ENCODE peak calls at places on chromosomes 1 and 21, in four cellular contexts. A is A673; M is foreskin keratinocyte; C is CD8-positive, alpha-beta T cell. F is an unnamed sample.

GRCh38 chr1:60126733-60127132 is 53.2 kb upstream of the C1orf87 start:
- DNase-seq in A (peak), M (no peak), C (no peak), F (no peak)

GRCh38 chr1:56255516-56256181 is 323.7 kb downstream of the PLPP3 start:
- DNase-seq in A (no peak), M (no peak), C (no peak), F (no peak)

GRCh38 chr1:10341062-10341600 is 57.7 kb upstream of the PGD start:
- DNase-seq in A (no peak), M (peak), C (no peak), F (no peak)

GRCh38 chr1:24535021-24535424 is 20.9 kb upstream of the NCMAP start:
- DNase-seq in A (no peak), M (no peak), C (peak), F (no peak)

GRCh38 chr1:4108341-4108740 is 208.3 kb upstream of the C1orf174 start:
- DNase-seq in A (peak), M (no peak), C (no peak), F (no peak)

GRCh38 chr1:153561401-153561985 is 4.2 kb downstream of the S100A2 start:
- DNase-seq in A (no peak), M (peak), C (no peak), F (no peak)

GRCh38 chr1:197779921-197780320 is 4.6 kb upstream of the DENND1B start:
- DNase-seq in A (no peak), M (no peak), C (no peak), F (no peak)

GRCh38 chr1:90349510-90349909 is 354.6 kb downstream of the ZNF326 start:
- DNase-seq in A (no peak), M (no peak), C (no peak), F (no peak)

GRCh38 chr1:30263888-30264671 is 459.3 kb downstream of the MATN1 start:
- DNase-seq in A (no peak), M (no peak), C (no peak), F (no peak)

GRCh38 chr21:34916446-34916845 is 132.7 kb downstream of the RUNX1 start:
- DNase-seq in A (no peak), M (no peak), C (no peak), F (no peak)

GRCh38 chr1:7267493-7267892 is 482.2 kb downstream of the CAMTA1 start:
- DNase-seq in A (no peak), M (no peak), C (no peak), F (no peak)

GRCh38 chr1:20578062-20578461 is 10.8 kb upstream of the CDA start:
- DNase-seq in A (no peak), M (peak), C (no peak), F (no peak)

GRCh38 chr21:18244721-18245486 is at the start of gene CHODL:
- DNase-seq in A (no peak), M (no peak), C (no peak), F (no peak)

GRCh38 chr1:1299686-1300351 is 7.9 kb downstream of the ACAP3 start:
- DNase-seq in A (no peak), M (no peak), C (no peak), F (no peak)

GRCh38 chr1:14815175-14815882 is 216.8 kb downstream of the KAZN start:
- DNase-seq in A (no peak), M (no peak), C (no peak), F (no peak)

GRCh38 chr1:8903908-8904650 is 25.6 kb upstream of the ENO1 start:
- DNase-seq in A (peak), M (peak), C (no peak), F (no peak)

GRCh38 chr1:3060601-3061551 is 8.1 kb upstream of the PRDM16 start:
- DNase-seq in A (no peak), M (no peak), C (no peak), F (no peak)

GRCh38 chr1:235063068-235063765 is 65.4 kb downstream of the TOMM20 start:
- DNase-seq in A (no peak), M (no peak), C (no peak), F (peak)

GRCh38 chr1:22288593-22289241 is 145.8 kb upstream of the WNT4 start:
- DNase-seq in A (no peak), M (no peak), C (no peak), F (no peak)

GRCh38 chr1:234874291-234875288 is 254.0 kb downstream of the TOMM20 start:
- DNase-seq in A (no peak), M (no peak), C (no peak), F (peak)

GRCh38 chr1:84968101-84968500 is 28.8 kb downstream of the MCOLN2 start:
- DNase-seq in A (no peak), M (no peak), C (no peak), F (no peak)

GRCh38 chr1:92482404-92482664 is 4.4 kb downstream of the GFI1 start:
- DNase-seq in A (no peak), M (no peak), C (no peak), F (no peak)

GRCh38 chr1:241744591-241744990 is 92.5 kb downstream of the WDR64 start:
- DNase-seq in A (no peak), M (no peak), C (no peak), F (no peak)

GRCh38 chr1:72827285-72827684 is 544.9 kb upstream of the NEGR1 start:
- DNase-seq in A (peak), M (no peak), C (no peak), F (no peak)

GRCh38 chr1:226977973-226978344 is 37.9 kb downstream of the COQ8A start:
- DNase-seq in A (no peak), M (no peak), C (no peak), F (no peak)

GRCh38 chr1:7322912-7323311 is 448.2 kb upstream of the VAMP3 start:
- DNase-seq in A (no peak), M (no peak), C (no peak), F (no peak)

GRCh38 chr1:179310271-179310670 is 16.7 kb downstream of the SOAT1 start:
- DNase-seq in A (peak), M (peak), C (no peak), F (no peak)

GRCh38 chr21:29053656-29054055 is 19.8 kb downstream of the CCT8 start:
- DNase-seq in A (no peak), M (no peak), C (no peak), F (no peak)

GRCh38 chr1:27686223-27686990 is 14.4 kb upstream of the IFI6 start:
- DNase-seq in A (no peak), M (no peak), C (no peak), F (no peak)

GRCh38 chr1:46489638-46490602 is at the start of gene DMBX1:
- DNase-seq in A (peak), M (no peak), C (no peak), F (no peak)

GRCh38 chr1:117036018-117036421 is 24.1 kb upstream of the TTF2 start:
- DNase-seq in A (no peak), M (no peak), C (no peak), F (no peak)

GRCh38 chr1:202807367-202807925 is 775 bp downstream of the KDM5B start:
- DNase-seq in A (peak), M (no peak), C (no peak), F (no peak)

GRCh38 chr1:148362141-148362929 is 120.8 kb downstream of the PPIAL4G start:
- DNase-seq in A (no peak), M (no peak), C (no peak), F (no peak)

GRCh38 chr21:46605759-46606426 is 1.0 kb upstream of the S100B start:
- DNase-seq in A (no peak), M (no peak), C (peak), F (peak)

GRCh38 chr1:15153184-15153841 is at the start of gene TMEM51:
- DNase-seq in A (peak), M (peak), C (no peak), F (no peak)

GRCh38 chr1:110477445-110477957 is 26.6 kb downstream of the PROK1 start:
- DNase-seq in A (no peak), M (no peak), C (no peak), F (no peak)
- H3K27ac ChIP-seq in A (no peak), M (peak), C (no peak), F (no peak)

GRCh38 chr1:119141660-119142059 is 1.2 kb upstream of the WARS2 start:
- DNase-seq in A (no peak), M (no peak), C (no peak), F (no peak)

GRCh38 chr1:119139857-119140176 is 636 bp downstream of the WARS2 start:
- DNase-seq in A (no peak), M (no peak), C (no peak), F (no peak)

GRCh38 chr1:119141020-119141424 is 569 bp upstream of the WARS2 start:
- DNase-seq in A (peak), M (peak), C (peak), F (peak)

GRCh38 chr1:119140177-119141019 is at the start of gene WARS2:
- DNase-seq in A (peak), M (peak), C (peak), F (peak)

GRCh38 chr1:119139393-119139792 is 1.1 kb downstream of the WARS2 start:
- DNase-seq in A (no peak), M (no peak), C (peak), F (no peak)
- H3K27ac ChIP-seq in A (peak), M (no peak), C (peak), F (peak)

DNA sequence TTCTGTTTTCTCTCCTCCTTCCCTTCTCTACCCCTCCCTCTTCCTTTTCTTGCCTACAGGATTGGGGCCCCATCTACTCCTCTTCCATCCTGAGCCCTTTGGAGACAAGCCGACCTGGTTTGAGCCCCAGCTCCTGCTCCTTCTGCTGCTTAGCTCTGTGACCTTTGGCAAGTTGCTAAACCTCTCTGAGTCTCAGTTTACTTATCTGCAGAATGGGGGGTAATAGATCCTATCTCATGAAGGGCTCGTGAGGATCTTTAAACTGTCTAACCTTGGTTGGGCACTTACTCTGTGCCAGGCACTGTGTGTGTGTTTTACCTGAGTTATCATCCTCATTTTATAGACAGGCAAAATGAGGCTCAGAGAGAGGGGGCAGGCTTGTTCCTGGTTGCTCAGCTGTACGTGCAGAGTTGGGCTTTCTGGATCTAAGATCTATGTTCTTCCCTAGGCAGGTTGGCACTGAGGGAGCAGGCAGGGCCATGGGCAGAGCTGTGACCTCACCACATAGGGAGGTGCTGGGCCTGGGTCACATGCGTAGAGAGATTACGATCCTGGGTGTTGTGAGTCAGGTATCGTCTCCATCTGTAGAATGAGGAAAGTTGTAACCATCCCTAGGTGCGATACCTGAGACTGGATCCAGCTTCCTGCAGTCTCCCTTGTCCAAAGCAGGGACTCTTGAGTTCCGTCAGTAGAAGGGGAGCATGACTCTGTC is 58.5 kb downstream of the FOXO6 start:
- DNase-seq in A (no peak), M (no peak), C (no peak), F (no peak)
- H3K27ac ChIP-seq in A (no peak), M (peak), C (no peak), F (no peak)

DNA sequence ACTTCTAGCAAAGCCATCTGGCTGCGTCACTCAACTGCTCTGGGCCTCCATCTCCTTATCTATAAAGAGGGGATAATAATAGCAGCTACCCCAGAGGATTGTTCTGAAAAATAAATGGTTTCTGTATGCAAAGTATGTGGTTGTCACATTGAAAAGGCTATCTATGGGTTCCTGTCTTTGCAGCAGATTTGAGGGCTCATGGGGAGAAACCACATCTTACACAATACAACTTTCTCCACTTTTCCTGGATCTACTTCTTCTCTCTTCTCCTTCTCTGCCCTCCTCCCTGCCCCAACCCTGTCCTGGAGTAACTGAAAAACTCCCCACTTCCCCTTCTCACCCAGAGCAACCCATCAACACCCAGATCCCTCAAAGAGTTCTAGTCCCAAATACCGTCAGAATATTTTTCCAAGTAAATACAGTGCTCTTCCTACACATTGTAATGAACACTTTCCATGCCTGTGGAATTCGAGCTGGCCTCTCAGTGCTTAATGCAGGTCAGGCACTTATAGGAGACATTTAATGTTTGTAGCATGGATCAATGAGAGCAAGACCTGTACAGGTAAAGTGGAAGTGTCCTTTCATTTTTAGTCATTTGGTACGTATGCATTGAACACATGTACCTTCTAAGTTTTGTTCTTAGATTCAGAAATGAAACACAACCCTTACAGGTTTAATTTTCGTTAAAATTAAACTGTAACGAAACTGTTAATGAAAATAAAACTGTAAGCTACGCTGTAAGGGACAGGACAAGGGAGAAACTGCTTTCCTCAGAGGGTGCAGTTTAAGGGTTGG is 131.9 kb downstream of the AK5 start:
- DNase-seq in A (no peak), M (no peak), C (no peak), F (peak)
- H3K27ac ChIP-seq in A (no peak), M (no peak), C (no peak), F (peak)

DNA sequence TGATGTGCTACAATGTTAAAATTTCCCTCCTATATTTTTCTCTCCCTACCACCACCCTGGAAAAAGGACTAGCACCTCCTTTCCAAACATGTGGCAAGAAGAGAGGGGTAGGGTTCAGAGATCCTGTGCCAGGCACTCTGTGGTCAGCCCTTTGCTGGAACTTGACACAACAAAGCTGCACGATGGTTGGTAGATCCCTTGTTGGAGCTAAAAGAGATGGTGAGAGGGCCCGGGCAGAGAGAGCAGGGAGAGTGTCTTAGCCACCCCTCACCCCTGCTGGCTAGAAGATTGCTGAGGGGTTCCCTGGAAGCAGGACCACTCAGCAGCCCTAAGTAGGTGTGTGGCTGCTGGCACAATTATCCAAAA is 2.5 kb upstream of the SSBP3 start:
- DNase-seq in A (no peak), M (no peak), C (no peak), F (no peak)
- H3K27ac ChIP-seq in A (no peak), M (peak), C (no peak), F (no peak)